ENCODE peak calls at places on chromosomes 3 and 15, in seven cellular contexts. One of them, this sample, is unnamed.
A peak's percentile ranks its signal among the peaks of the same experiment; 100 is the strongest.

GRCh38 chr3:186534113-186534669 is 10.0 kb downstream of the CRYGS start:
- DNase-seq in SK-N-SH: no peak
- DNase-seq in fibroblast of lung: no peak
- DNase-seq in mammary epithelial cell: no peak
- DNase-seq in mesendoderm: no peak
- DNase-seq in A549: no peak
- DNase-seq in neuronal stem cell: no peak
- DNase-seq in this sample: peak; percentile 95

GRCh38 chr15:55627730-55628368 is 39.7 kb upstream of the PYGO1 start:
- DNase-seq in A549: peak; percentile 89
- DNase-seq in SK-N-SH: no peak
- DNase-seq in mammary epithelial cell: peak; percentile 96
- DNase-seq in mesendoderm: peak; percentile 62
- DNase-seq in fibroblast of lung: peak; percentile 93
- DNase-seq in neuronal stem cell: no peak
- DNase-seq in this sample: no peak

GRCh38 chr3:74214286-74214685 is 400.2 kb downstream of the CNTN3 start:
- DNase-seq in fibroblast of lung: peak; percentile 20
- DNase-seq in SK-N-SH: no peak
- DNase-seq in neuronal stem cell: no peak
- DNase-seq in A549: no peak
- DNase-seq in mammary epithelial cell: peak; percentile 8
- DNase-seq in mesendoderm: no peak
- DNase-seq in this sample: no peak

GRCh38 chr3:38114875-38115644 is 21.9 kb downstream of the ACAA1 start:
- DNase-seq in mesendoderm: no peak
- DNase-seq in SK-N-SH: no peak
- DNase-seq in neuronal stem cell: no peak
- DNase-seq in A549: no peak
- DNase-seq in fibroblast of lung: no peak
- DNase-seq in mammary epithelial cell: no peak
- DNase-seq in this sample: no peak

GRCh38 chr3:101530213-101531047 is 17.4 kb upstream of the SENP7 start:
- DNase-seq in SK-N-SH: no peak
- DNase-seq in neuronal stem cell: no peak
- DNase-seq in mammary epithelial cell: no peak
- DNase-seq in fibroblast of lung: no peak
- DNase-seq in mesendoderm: peak; percentile 96
- DNase-seq in A549: no peak
- DNase-seq in this sample: no peak

GRCh38 chr3:42503251-42503924 is 945 bp downstream of the VIPR1 start:
- DNase-seq in A549: no peak
- DNase-seq in mammary epithelial cell: no peak
- DNase-seq in mesendoderm: no peak
- DNase-seq in fibroblast of lung: no peak
- DNase-seq in SK-N-SH: no peak
- DNase-seq in neuronal stem cell: no peak
- DNase-seq in this sample: no peak

GRCh38 chr3:36903119-36903882 is 41.6 kb downstream of the TRANK1 start:
- DNase-seq in SK-N-SH: peak; percentile 33
- DNase-seq in mammary epithelial cell: no peak
- DNase-seq in fibroblast of lung: no peak
- DNase-seq in A549: no peak
- DNase-seq in mesendoderm: no peak
- DNase-seq in neuronal stem cell: no peak
- DNase-seq in this sample: no peak

GRCh38 chr3:71305246-71306206 is 278.0 kb downstream of the FOXP1 start:
- DNase-seq in fibroblast of lung: peak; percentile 38
- DNase-seq in A549: no peak
- DNase-seq in SK-N-SH: no peak
- DNase-seq in mammary epithelial cell: peak; percentile 39
- DNase-seq in mesendoderm: peak; percentile 92
- DNase-seq in neuronal stem cell: peak; percentile 39
- DNase-seq in this sample: peak; percentile 87

GRCh38 chr3:176403531-176403930 is 793.8 kb downstream of the TBL1XR1 start:
- DNase-seq in mammary epithelial cell: no peak
- DNase-seq in fibroblast of lung: no peak
- DNase-seq in SK-N-SH: no peak
- DNase-seq in mesendoderm: peak; percentile 28
- DNase-seq in A549: no peak
- DNase-seq in neuronal stem cell: no peak
- DNase-seq in this sample: no peak

GRCh38 chr3:21531909-21532308 is 219.1 kb downstream of the ZNF385D start:
- DNase-seq in mesendoderm: no peak
- DNase-seq in fibroblast of lung: no peak
- DNase-seq in mammary epithelial cell: no peak
- DNase-seq in A549: no peak
- DNase-seq in neuronal stem cell: no peak
- DNase-seq in SK-N-SH: no peak
- DNase-seq in this sample: no peak

GRCh38 chr3:171458857-171459129 is 1.4 kb downstream of the TNIK start:
- DNase-seq in mesendoderm: peak; percentile 81
- DNase-seq in A549: no peak
- DNase-seq in neuronal stem cell: peak; percentile 8
- DNase-seq in SK-N-SH: peak; percentile 25
- DNase-seq in mammary epithelial cell: no peak
- DNase-seq in fibroblast of lung: no peak
- DNase-seq in this sample: no peak

GRCh38 chr3:139654637-139655365 is 23.0 kb downstream of the NMNAT3 start:
- DNase-seq in SK-N-SH: no peak
- DNase-seq in neuronal stem cell: no peak
- DNase-seq in mammary epithelial cell: peak; percentile 49
- DNase-seq in mesendoderm: no peak
- DNase-seq in A549: no peak
- DNase-seq in fibroblast of lung: no peak
- DNase-seq in this sample: no peak

GRCh38 chr3:197125601-197126000 is 96.0 kb upstream of the MELTF start:
- DNase-seq in mesendoderm: no peak
- DNase-seq in A549: no peak
- DNase-seq in mammary epithelial cell: peak; percentile 84
- DNase-seq in SK-N-SH: no peak
- DNase-seq in neuronal stem cell: no peak
- DNase-seq in fibroblast of lung: peak; percentile 5
- DNase-seq in this sample: no peak

GRCh38 chr3:55089211-55089610 is 161.4 kb upstream of the LRTM1 start:
- DNase-seq in mesendoderm: no peak
- DNase-seq in neuronal stem cell: no peak
- DNase-seq in fibroblast of lung: peak; percentile 42
- DNase-seq in mammary epithelial cell: no peak
- DNase-seq in A549: no peak
- DNase-seq in SK-N-SH: no peak
- DNase-seq in this sample: no peak

GRCh38 chr15:42264790-42265189 is 8.2 kb upstream of the GANC start:
- DNase-seq in neuronal stem cell: no peak
- DNase-seq in mammary epithelial cell: no peak
- DNase-seq in fibroblast of lung: no peak
- DNase-seq in mesendoderm: no peak
- DNase-seq in SK-N-SH: no peak
- DNase-seq in A549: no peak
- DNase-seq in this sample: peak; percentile 38

GRCh38 chr3:155651489-155652223 is 93.2 kb downstream of the PLCH1 start:
- DNase-seq in mesendoderm: no peak
- DNase-seq in SK-N-SH: no peak
- DNase-seq in A549: no peak
- DNase-seq in neuronal stem cell: no peak
- DNase-seq in fibroblast of lung: no peak
- DNase-seq in mammary epithelial cell: no peak
- DNase-seq in this sample: no peak

GRCh38 chr3:47884603-47885002 is 81.7 kb downstream of the DHX30 start:
- DNase-seq in neuronal stem cell: no peak
- DNase-seq in fibroblast of lung: no peak
- DNase-seq in mesendoderm: no peak
- DNase-seq in mammary epithelial cell: no peak
- DNase-seq in SK-N-SH: no peak
- DNase-seq in A549: no peak
- DNase-seq in this sample: no peak

DNA sequence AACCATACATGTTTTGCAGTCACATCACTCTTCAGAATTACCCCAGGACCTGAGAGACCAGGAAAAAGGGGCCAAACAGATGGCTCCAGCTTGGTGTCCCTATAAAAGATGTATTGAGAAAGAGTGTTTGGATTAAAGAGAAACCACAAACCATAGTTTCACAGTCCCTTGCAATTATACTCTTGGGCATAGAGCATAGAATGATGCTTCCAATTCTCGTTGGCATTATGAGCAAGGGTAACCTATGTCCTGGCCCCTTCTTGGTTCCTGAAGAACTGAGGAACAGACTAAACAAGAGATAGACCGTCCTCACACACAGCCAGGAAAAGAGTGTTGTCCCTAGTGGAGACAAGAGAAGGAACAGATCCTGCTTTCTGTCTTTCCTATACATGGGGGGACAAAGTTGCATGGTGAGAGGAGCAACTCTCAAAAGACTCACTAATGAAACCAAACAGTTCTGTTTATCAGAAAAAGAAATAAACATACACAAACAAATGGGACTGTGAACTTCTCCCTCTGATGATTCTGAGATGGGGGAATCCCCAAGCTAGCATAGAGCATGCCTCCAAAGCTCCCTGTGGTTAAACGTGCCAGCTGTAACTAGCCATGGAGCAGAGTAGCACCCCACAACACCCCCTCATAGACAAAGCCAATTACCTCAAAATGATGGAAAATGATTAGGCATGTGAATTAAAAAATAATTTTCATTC is 908.6 kb downstream of the NTRK3 start:
- DNase-seq in mammary epithelial cell: no peak
- DNase-seq in mesendoderm: no peak
- DNase-seq in fibroblast of lung: no peak
- DNase-seq in A549: no peak
- DNase-seq in SK-N-SH: no peak
- DNase-seq in neuronal stem cell: no peak
- DNase-seq in this sample: no peak
- H3K4me2 ChIP-seq in mammary epithelial cell: no peak overlapping the region
- H3K4me2 ChIP-seq in mesendoderm: no peak overlapping the region
- H3K4me2 ChIP-seq in fibroblast of lung: no peak overlapping the region
- H3K4me2 ChIP-seq in A549: no peak overlapping the region
- H3K4me2 ChIP-seq in SK-N-SH: no peak overlapping the region
- H3K4me2 ChIP-seq in neuronal stem cell: no peak overlapping the region
- H3K4me2 ChIP-seq in this sample: no peak overlapping the region

DNA sequence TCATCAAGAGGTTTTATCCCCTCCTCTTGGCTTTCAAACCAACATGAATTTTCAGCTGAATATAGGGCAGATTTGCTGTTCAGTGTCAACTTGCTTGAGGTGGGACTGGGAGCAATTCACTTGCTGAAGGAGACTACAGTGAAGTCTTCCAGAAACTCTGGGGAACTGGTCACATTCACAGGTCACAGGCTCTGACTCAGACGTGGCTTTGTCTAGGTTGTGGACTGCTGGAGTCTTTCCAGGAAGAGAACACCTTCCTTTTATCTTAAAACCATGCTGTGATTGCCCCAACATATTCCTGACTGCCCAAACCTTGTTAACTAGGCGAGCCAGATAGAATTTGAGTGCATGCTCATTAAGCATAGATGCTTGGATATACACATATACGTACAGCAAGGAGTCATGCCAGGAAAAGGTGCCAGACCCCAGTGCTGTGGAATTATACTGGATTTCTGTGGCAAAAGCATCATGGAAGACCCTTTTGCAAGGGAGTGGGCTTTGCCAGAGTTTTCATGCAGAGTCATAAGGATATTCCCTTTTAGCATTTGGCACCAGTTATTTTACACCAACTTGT is 399.1 kb upstream of the TBL1XR1 start:
- DNase-seq in SK-N-SH: no peak
- DNase-seq in mesendoderm: no peak
- DNase-seq in mammary epithelial cell: peak; percentile 77
- DNase-seq in fibroblast of lung: no peak
- DNase-seq in A549: no peak
- DNase-seq in neuronal stem cell: no peak
- DNase-seq in this sample: no peak
- H3K4me1 ChIP-seq in SK-N-SH: peaks cover 49% of the 10 kb centered on the region
- H3K4me1 ChIP-seq in mesendoderm: peaks cover 5% of the 10 kb centered on the region
- H3K4me1 ChIP-seq in mammary epithelial cell: peaks cover 79% of the 10 kb centered on the region
- H3K4me1 ChIP-seq in fibroblast of lung: peaks cover 17% of the 10 kb centered on the region
- H3K4me1 ChIP-seq in A549: peaks cover 51% of the 10 kb centered on the region
- H3K4me1 ChIP-seq in neuronal stem cell: peaks cover 23% of the 10 kb centered on the region
- H3K4me1 ChIP-seq in this sample: no peaks in the 10 kb centered on the region

GRCh38 chr3:24311881-24312280 is 182.8 kb downstream of the THRB start:
- DNase-seq in mesendoderm: no peak
- DNase-seq in neuronal stem cell: no peak
- DNase-seq in mammary epithelial cell: no peak
- DNase-seq in A549: no peak
- DNase-seq in SK-N-SH: no peak
- DNase-seq in fibroblast of lung: peak; percentile 74
- DNase-seq in this sample: no peak
- H3K27ac ChIP-seq in mesendoderm: no peak overlapping the region
- H3K27ac ChIP-seq in neuronal stem cell: no peak overlapping the region
- H3K27ac ChIP-seq in mammary epithelial cell: no peak overlapping the region
- H3K27ac ChIP-seq in A549: no peak overlapping the region
- H3K27ac ChIP-seq in SK-N-SH: no peak overlapping the region
- H3K27ac ChIP-seq in fibroblast of lung: no peak overlapping the region
- H3K27ac ChIP-seq in this sample: no peak overlapping the region

DNA sequence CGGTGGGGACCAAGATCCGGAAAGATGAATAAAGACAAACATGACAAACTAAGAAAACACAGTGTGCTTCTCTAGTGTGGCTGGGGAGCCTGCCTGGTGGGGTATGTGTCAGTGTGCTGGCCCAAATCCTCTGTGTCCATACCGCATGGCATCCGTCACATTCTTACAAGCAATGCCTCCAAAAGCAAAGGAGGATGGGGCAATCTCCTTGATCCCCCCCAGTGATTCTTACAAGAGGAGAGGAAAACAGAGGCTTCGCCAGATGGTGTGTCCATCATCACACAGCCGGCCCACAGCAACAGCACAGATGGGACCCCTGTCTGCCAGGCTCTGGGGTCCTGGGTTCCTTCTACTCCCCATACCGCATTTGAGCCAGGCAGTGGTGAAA is 558 bp upstream of the IL17RC start:
- DNase-seq in SK-N-SH: no peak
- DNase-seq in mammary epithelial cell: no peak
- DNase-seq in fibroblast of lung: peak; percentile 43
- DNase-seq in A549: no peak
- DNase-seq in neuronal stem cell: no peak
- DNase-seq in mesendoderm: peak; percentile 37
- DNase-seq in this sample: no peak
- H3K4me2 ChIP-seq in SK-N-SH: peak overlapping the region; percentile 86
- H3K4me2 ChIP-seq in mammary epithelial cell: peak overlapping the region; percentile 26
- H3K4me2 ChIP-seq in fibroblast of lung: peak overlapping the region; percentile 85
- H3K4me2 ChIP-seq in A549: peak overlapping the region; percentile 98
- H3K4me2 ChIP-seq in neuronal stem cell: no peak overlapping the region
- H3K4me2 ChIP-seq in mesendoderm: peak overlapping the region; percentile 4
- H3K4me2 ChIP-seq in this sample: no peak overlapping the region

GRCh38 chr3:30581982-30582381 is 24.4 kb upstream of the TGFBR2 start:
- DNase-seq in SK-N-SH: no peak
- DNase-seq in mesendoderm: no peak
- DNase-seq in mammary epithelial cell: no peak
- DNase-seq in A549: no peak
- DNase-seq in neuronal stem cell: no peak
- DNase-seq in fibroblast of lung: no peak
- DNase-seq in this sample: no peak
- H3K4me1 ChIP-seq in SK-N-SH: peaks cover 4% of the 10 kb centered on the region
- H3K4me1 ChIP-seq in mesendoderm: peaks cover 8% of the 10 kb centered on the region
- H3K4me1 ChIP-seq in mammary epithelial cell: peaks cover 44% of the 10 kb centered on the region
- H3K4me1 ChIP-seq in A549: peaks cover 33% of the 10 kb centered on the region
- H3K4me1 ChIP-seq in neuronal stem cell: no peaks in the 10 kb centered on the region
- H3K4me1 ChIP-seq in fibroblast of lung: peaks cover 2% of the 10 kb centered on the region
- H3K4me1 ChIP-seq in this sample: no peaks in the 10 kb centered on the region

GRCh38 chr3:45653205-45653604 is 36.0 kb upstream of the SACM1L start:
- DNase-seq in mammary epithelial cell: no peak
- DNase-seq in A549: no peak
- DNase-seq in SK-N-SH: no peak
- DNase-seq in neuronal stem cell: no peak
- DNase-seq in fibroblast of lung: no peak
- DNase-seq in mesendoderm: no peak
- DNase-seq in this sample: no peak
- H3K27ac ChIP-seq in mammary epithelial cell: no peak overlapping the region
- H3K27ac ChIP-seq in A549: peak overlapping the region; percentile 71
- H3K27ac ChIP-seq in SK-N-SH: no peak overlapping the region
- H3K27ac ChIP-seq in neuronal stem cell: no peak overlapping the region
- H3K27ac ChIP-seq in fibroblast of lung: no peak overlapping the region
- H3K27ac ChIP-seq in mesendoderm: no peak overlapping the region
- H3K27ac ChIP-seq in this sample: no peak overlapping the region